ENCODE peak calls at places on chromosome 11, in six cellular contexts. M, Q, Z, V, O and K are unnamed samples.

GRCh38 chr11:96098511-96099241 is 174.8 kb upstream of the MTMR2 start:
- DNase-seq in Z (peak; percentile 50), M (no peak), O (no peak), Q (no peak), V (no peak), K (no peak)

GRCh38 chr11:11607772-11608171 is 14.0 kb downstream of the GALNT18 start:
- DNase-seq in Q (no peak), Z (peak; percentile 53), M (no peak), V (no peak), O (no peak), K (no peak)

GRCh38 chr11:125874556-125875124 is 12.8 kb upstream of the HYLS1 start:
- DNase-seq in V (peak; percentile 71), Z (peak; percentile 81), M (peak; percentile 57), Q (peak; percentile 17), O (peak; percentile 65), K (peak; percentile 48)

GRCh38 chr11:123518496-123519054 is 88.5 kb downstream of the GRAMD1B start:
- DNase-seq in Q (no peak), V (no peak), Z (no peak), M (no peak), O (no peak), K (no peak)

GRCh38 chr11:61778920-61779650 is 13.3 kb downstream of the TMEM258 start:
- DNase-seq in Q (no peak), Z (no peak), M (no peak), V (no peak), O (no peak), K (no peak)

GRCh38 chr11:7593476-7593875 is 79.7 kb downstream of the PPFIBP2 start:
- DNase-seq in Z (no peak), M (no peak), V (no peak), Q (no peak), O (no peak), K (no peak)

GRCh38 chr11:67483901-67484665 is 1.3 kb downstream of the AIP start:
- DNase-seq in M (peak; percentile 78), Q (no peak), O (no peak), Z (no peak), V (no peak), K (no peak)

GRCh38 chr11:111922803-111923202 is 4.1 kb downstream of the C11orf52 start:
- DNase-seq in Z (peak; percentile 89), M (no peak), Q (no peak), V (no peak), O (peak; percentile 53), K (no peak)

GRCh38 chr11:93648168-93648567 is 13.3 kb upstream of the CEP295 start:
- DNase-seq in Q (no peak), O (no peak), M (no peak), V (no peak), Z (peak; percentile 28), K (peak; percentile 51)

GRCh38 chr11:12170984-12171383 is 60.6 kb downstream of the MICAL2 start:
- DNase-seq in O (no peak), V (no peak), Q (no peak), Z (no peak), M (no peak), K (no peak)

GRCh38 chr11:57205046-57205671 is 23.4 kb downstream of the LRRC55 start:
- DNase-seq in Z (peak; percentile 9), Q (no peak), M (no peak), V (no peak), O (no peak), K (no peak)

GRCh38 chr11:34354782-34355181 is 3.0 kb downstream of the ABTB2 start:
- DNase-seq in Z (no peak), O (no peak), Q (no peak), V (no peak), M (no peak), K (no peak)

GRCh38 chr11:61812736-61813411 is 3.9 kb downstream of the FADS1 start:
- DNase-seq in V (no peak), Q (no peak), Z (no peak), M (no peak), O (no peak), K (no peak)

GRCh38 chr11:297666-298405 is 1.5 kb downstream of the IFITM5 start:
- DNase-seq in M (no peak), Z (no peak), V (peak; percentile 3), O (peak; percentile 15), Q (peak; percentile 43), K (no peak)

GRCh38 chr11:46332093-46332567 is 15.1 kb upstream of the DGKZ start:
- DNase-seq in O (no peak), Z (no peak), Q (no peak), M (no peak), V (no peak), K (no peak)

GRCh38 chr11:81255905-81256304 is 1477.8 kb downstream of the FAM181B start:
- DNase-seq in Q (no peak), O (no peak), Z (peak; percentile 9), M (no peak), V (no peak), K (no peak)

GRCh38 chr11:1219836-1220810 is 2.7 kb upstream of the MUC5B start:
- DNase-seq in Z (no peak), V (peak; percentile 3), M (no peak), O (peak; percentile 16), Q (no peak), K (no peak)

GRCh38 chr11:379205-380094 is 10.2 kb downstream of the B4GALNT4 start:
- DNase-seq in M (no peak), V (no peak), O (no peak), Q (no peak), Z (no peak), K (no peak)